ENCODE peak calls at places on chromosomes 3 and 15, in seven cellular contexts. P is right atrium auricular region; I is CD8-positive, alpha-beta memory T cell; S is IMR-90; M is psoas muscle; O is GM12878; J is cardiac muscle cell. X is an unnamed sample.

GRCh38 chr3:155024006-155024638 is 56.0 kb upstream of the MME start:
- DNase-seq in J (peak), S (no peak), M (no peak), O (no peak), I (no peak), P (no peak), X (no peak)

GRCh38 chr3:179653777-179654117 is 907 bp downstream of the USP13 start:
- DNase-seq in O (no peak), I (no peak), M (peak), S (no peak), J (no peak), P (no peak), X (no peak)

GRCh38 chr3:153051427-153052095 is 110.5 kb upstream of the RAP2B start:
- DNase-seq in S (peak), M (no peak), J (peak), P (no peak), O (no peak), I (no peak), X (no peak)

GRCh38 chr3:195384952-195385351 is 57.9 kb downstream of the ACAP2 start:
- DNase-seq in O (no peak), I (no peak), S (no peak), M (no peak), J (no peak), P (no peak), X (no peak)

GRCh38 chr3:64028754-64029153 is 5.5 kb upstream of the PSMD6 start:
- DNase-seq in M (no peak), P (no peak), I (no peak), S (no peak), O (no peak), J (no peak), X (no peak)

GRCh38 chr15:42528970-42529369 is 19.6 kb downstream of the LRRC57 start:
- DNase-seq in O (no peak), J (no peak), M (no peak), P (no peak), I (no peak), S (peak), X (no peak)

GRCh38 chr3:154758109-154758868 is 321.8 kb upstream of the MME start:
- DNase-seq in M (no peak), I (no peak), J (peak), P (no peak), O (no peak), S (peak), X (no peak)

GRCh38 chr15:91534235-91534634 is 319.3 kb upstream of the SLCO3A1 start:
- DNase-seq in O (no peak), P (no peak), M (no peak), J (no peak), S (no peak), I (no peak), X (no peak)

GRCh38 chr15:74573987-74574386 is 33.0 kb downstream of the ARID3B start:
- DNase-seq in O (no peak), P (no peak), M (no peak), I (no peak), J (no peak), S (peak), X (no peak)

GRCh38 chr3:69488026-69488425 is 102.1 kb upstream of the FRMD4B start:
- DNase-seq in O (no peak), M (no peak), J (no peak), S (no peak), I (no peak), P (no peak), X (no peak)

GRCh38 chr15:68528891-68529290 is 49.9 kb upstream of the CORO2B start:
- DNase-seq in S (no peak), J (peak), P (no peak), M (no peak), O (no peak), I (no peak), X (no peak)

GRCh38 chr3:169836058-169836941 is 23.6 kb upstream of the LRRC34 start:
- DNase-seq in O (peak), J (peak), M (no peak), I (no peak), S (peak), P (no peak), X (peak)

GRCh38 chr15:73996939-73997338 is 2.4 kb downstream of the PML start:
- DNase-seq in M (no peak), O (no peak), P (no peak), S (no peak), I (peak), J (peak), X (no peak)

GRCh38 chr15:90479656-90480055 is 50.1 kb upstream of the CRTC3 start:
- DNase-seq in P (no peak), S (peak), I (no peak), M (no peak), O (no peak), J (peak), X (no peak)

GRCh38 chr3:133573054-133573628 is 345 bp upstream of the CDV3 start:
- DNase-seq in I (peak), O (peak), S (peak), J (peak), P (peak), M (peak), X (peak)

GRCh38 chr3:126349071-126349470 is 8.1 kb downstream of the KLF15 start:
- DNase-seq in P (no peak), O (no peak), S (no peak), I (no peak), J (no peak), M (peak), X (no peak)

GRCh38 chr3:70811880-70812279 is 499.4 kb upstream of the MDFIC2 start:
- DNase-seq in S (peak), P (no peak), O (no peak), I (no peak), M (peak), J (peak), X (no peak)

GRCh38 chr15:67240235-67241131 is 14.0 kb downstream of the AAGAB start:
- DNase-seq in M (no peak), I (peak), P (no peak), O (peak), S (no peak), J (no peak), X (no peak)

GRCh38 chr3:154151969-154152368 is 30.8 kb downstream of the ARHGEF26 start:
- DNase-seq in P (no peak), M (no peak), S (peak), J (peak), I (no peak), O (no peak), X (no peak)

GRCh38 chr3:144259267-144259666 is 287.6 kb downstream of the DIPK2A start:
- DNase-seq in S (no peak), I (no peak), O (no peak), M (no peak), J (no peak), P (no peak), X (no peak)

DNA sequence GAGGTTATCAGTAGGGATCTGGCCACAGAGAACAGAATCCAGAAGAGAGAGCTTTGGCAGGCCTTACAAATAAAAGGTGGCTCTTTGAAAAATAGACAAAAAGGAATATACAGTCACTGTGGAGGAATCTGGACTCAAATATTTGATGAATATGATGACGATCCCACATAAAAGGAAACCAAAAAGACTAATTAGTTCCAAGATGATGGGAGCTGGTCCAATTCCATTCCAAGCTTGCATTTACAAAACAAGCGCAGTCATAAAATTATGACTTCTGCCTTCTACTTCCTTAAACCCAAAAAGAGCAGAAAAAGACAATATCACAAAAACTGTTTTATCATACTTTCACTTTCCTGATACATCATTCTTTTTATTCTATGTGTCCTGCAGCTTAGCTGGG is 285.8 kb downstream of the DIPK2A start:
- DNase-seq in I (no peak), J (no peak), P (no peak), M (no peak), S (no peak), O (no peak), X (no peak)
- H3K27ac ChIP-seq in I (no peak), J (no peak), P (no peak), M (no peak), S (no peak), O (no peak), X (no peak)

DNA sequence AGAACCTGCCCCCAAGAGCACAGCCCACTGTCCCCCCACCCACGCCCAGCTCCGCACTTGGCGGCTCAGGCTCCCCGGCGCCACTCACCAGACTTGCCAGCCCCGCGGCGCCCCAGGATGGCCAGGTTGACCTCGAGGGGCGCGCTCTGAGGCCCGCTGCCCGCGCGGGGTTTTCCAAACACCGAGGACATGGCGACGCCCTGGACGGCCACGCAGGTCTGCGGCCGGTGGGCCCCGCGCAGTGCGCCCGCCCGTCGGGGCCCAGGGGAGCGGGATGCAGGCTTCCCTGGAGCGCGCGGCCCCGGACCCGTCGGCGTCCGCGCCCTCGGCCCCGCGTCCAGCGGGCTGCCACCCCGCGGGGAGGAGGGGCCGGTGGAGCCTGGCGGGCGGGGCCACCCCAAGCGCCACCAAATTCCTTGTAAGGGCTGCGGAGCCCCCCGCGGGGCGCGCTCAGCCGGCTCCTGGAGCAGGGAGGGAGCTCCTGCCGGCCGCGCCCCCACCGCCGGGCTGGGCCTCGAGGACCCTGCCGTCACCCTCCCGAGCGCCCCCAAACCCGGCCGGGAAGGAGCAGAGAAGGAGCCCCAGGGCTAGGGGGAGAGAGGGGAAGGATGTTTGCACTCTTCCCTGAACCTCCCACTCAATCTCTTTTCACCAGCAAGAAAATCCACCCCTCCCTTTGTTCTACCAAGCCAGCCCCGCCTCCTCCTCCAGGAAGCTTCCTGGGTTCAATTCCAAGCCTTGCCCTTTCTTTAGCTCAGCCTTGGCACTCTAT is at the start of gene RASL12:
- DNase-seq in J (no peak), O (no peak), M (no peak), S (no peak), P (no peak), I (no peak), X (peak)
- H3K27ac ChIP-seq in J (no peak), O (no peak), M (peak), S (peak), P (peak), I (no peak), X (no peak)

DNA sequence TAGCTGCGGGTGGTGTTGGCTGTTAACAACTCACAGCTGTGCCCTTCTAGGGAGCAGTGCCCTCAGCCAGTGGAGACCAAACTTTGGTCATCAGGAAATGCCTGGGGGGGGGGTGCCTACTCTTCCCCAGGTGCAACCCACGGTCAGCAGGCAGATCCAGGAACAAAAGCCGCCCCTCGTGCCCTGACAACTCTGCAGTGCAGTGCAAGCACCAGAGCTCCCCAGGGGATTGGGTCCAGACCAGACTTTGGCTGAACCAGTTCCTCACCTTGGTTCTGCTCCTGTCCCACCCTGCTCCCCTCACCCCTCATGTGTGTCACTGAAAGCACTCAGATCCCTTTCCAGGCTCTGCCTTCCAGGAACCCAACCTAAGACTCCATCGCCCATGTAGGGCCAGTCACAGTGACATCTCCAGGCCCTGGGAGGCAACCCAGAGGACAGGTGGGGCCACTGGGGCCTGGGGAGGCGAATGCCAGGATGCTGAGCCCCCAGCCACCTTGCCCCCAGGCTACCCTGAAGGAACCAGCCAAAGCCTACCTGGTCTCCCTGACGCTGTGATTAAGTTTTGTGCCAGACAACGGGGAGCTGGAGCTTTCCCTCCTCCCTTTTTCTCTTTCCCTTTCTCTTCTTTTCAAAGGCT is 207.4 kb upstream of the LINGO1 start:
- DNase-seq in S (no peak), I (no peak), J (no peak), O (no peak), M (peak), P (no peak), X (no peak)
- H3K27ac ChIP-seq in S (no peak), I (no peak), J (no peak), O (no peak), M (no peak), P (no peak), X (no peak)

DNA sequence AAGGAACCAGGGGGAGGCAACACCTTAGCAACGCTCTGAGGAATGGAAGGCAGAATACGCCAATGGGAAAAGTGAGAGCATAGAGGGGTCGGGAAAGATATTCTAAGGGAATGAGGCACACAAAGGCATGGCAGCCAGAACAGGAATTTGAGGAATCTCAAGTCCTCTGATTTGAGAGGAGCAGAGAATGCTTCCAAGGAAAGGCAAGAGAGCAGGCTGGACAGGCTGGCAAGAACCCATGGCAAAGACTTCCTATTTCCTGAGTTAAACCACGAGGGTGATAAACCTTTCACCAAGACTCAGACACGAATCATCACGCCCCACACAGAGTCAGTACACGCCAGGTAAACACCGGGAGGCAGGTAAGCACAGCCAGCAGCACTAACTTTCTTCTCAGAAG is 109.8 kb downstream of the IGF2BP2 start:
- DNase-seq in P (no peak), J (peak), S (peak), O (no peak), I (no peak), M (no peak), X (peak)
- H3K27ac ChIP-seq in P (no peak), J (peak), S (peak), O (no peak), I (no peak), M (no peak), X (peak)

GRCh38 chr15:64692166-64692565 is 83.2 kb downstream of the RBPMS2 start:
- DNase-seq in O (no peak), S (no peak), J (no peak), M (no peak), I (no peak), P (no peak), X (no peak)
- H3K27ac ChIP-seq in O (no peak), S (no peak), J (peak), M (peak), I (no peak), P (peak), X (no peak)

DNA sequence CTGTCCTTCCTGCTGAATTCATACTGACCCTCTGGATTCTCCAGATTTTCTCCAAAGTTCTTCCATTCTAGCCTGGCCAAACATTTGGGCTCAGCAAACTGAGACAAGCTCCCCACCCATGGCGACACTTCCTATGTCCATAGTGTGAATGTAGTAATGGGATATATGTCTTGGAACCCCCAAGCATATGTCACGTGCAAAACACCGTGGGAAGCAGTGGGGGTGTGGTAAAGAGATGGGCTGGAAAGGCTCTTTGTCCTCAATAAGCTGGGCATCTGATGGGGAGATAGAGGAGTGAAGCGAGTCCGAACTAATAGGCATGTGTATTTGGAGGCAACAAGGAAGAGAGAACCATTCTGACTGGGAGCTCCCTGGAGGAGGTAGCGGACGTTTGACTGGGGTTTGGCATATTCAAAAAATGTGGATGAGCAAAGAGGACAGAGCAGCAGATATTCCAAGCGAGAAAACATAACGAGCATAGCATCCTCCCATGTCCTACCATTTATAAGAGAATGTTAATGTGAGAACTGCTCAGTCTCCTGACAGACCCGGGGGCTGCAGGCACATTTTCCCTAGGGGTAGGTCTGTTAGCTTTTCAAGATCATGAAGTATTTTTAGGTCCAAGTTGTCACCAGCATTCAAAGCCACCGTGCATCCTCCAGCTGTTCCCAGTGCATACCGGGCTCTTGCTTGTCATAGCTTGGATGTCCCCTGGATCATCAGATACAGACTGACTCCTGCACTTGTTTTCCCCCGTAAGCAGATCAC is 25.6 kb downstream of the TPM1 start:
- DNase-seq in O (no peak), M (no peak), J (no peak), P (no peak), S (no peak), I (no peak), X (no peak)
- H3K27ac ChIP-seq in O (no peak), M (peak), J (peak), P (peak), S (no peak), I (no peak), X (no peak)